ENCODE peak calls at places on chromosomes 11 and 22, in four cellular contexts. H is T-cell, G is mucosa of descending colon, D is HepG2. V is an unnamed sample.

GRCh38 chr22:50016988-50017700 is 4.6 kb upstream of the IL17REL start:
- ATAC-seq in H (peak), G (peak), D (no peak), V (no peak)

GRCh38 chr11:94325681-94326080 is 21.3 kb downstream of the IZUMO1R start:
- ATAC-seq in H (no peak), G (peak), D (peak), V (no peak)

GRCh38 chr11:86497836-86498235 is 123.1 kb downstream of the CCDC81 start:
- ATAC-seq in H (no peak), G (no peak), D (no peak), V (no peak)

GRCh38 chr11:47899801-47900200 is 51.7 kb upstream of the NUP160 start:
- ATAC-seq in H (peak), G (peak), D (no peak), V (no peak)

GRCh38 chr11:61541568-61541967 is 33.0 kb downstream of the LRRC10B start:
- ATAC-seq in H (no peak), G (peak), D (no peak), V (peak)

GRCh38 chr11:9600651-9601040 is 27.2 kb downstream of the WEE1 start:
- ATAC-seq in H (no peak), G (peak), D (peak), V (no peak)

GRCh38 chr22:34255042-34255441 is 334.8 kb upstream of the LARGE1 start:
- ATAC-seq in H (no peak), G (no peak), D (no peak), V (no peak)

GRCh38 chr11:114307524-114308203 is 11.5 kb downstream of the NNMT start:
- ATAC-seq in H (no peak), G (peak), D (peak), V (peak)

GRCh38 chr11:107898270-107898669 is 30.0 kb upstream of the RAB39A start:
- ATAC-seq in H (peak), G (peak), D (peak), V (no peak)

GRCh38 chr22:32446321-32446720 is 17.9 kb downstream of the BPIFC start:
- ATAC-seq in H (no peak), G (no peak), D (no peak), V (no peak)

GRCh38 chr22:50506611-50507420 is 686 bp downstream of the LMF2 start:
- ATAC-seq in H (no peak), G (peak), D (peak), V (no peak)

GRCh38 chr11:134615041-134615615 is 203.1 kb upstream of the B3GAT1 start:
- ATAC-seq in H (no peak), G (no peak), D (no peak), V (peak)

GRCh38 chr11:116217006-116217405 is 555.8 kb downstream of the BUD13 start:
- ATAC-seq in H (no peak), G (peak), D (peak), V (no peak)

V was measured in gastroesophageal sphincter.